ENCODE peak calls at places on chromosomes 16 and 17, in four cellular contexts. N is choroid plexus epithelial cell, D is GM12878, A is AG04450. H is an unnamed sample.
A peak's percentile ranks its signal among the peaks of the same experiment; 100 is the strongest.

GRCh38 chr16:1394367-1394951 is 20.0 kb downstream of the UNKL start:
- DNase-seq in N (no peak), D (no peak), A (no peak), H (no peak)

GRCh38 chr17:79771276-79771675 is 6.7 kb upstream of the CBX2 start:
- DNase-seq in N (no peak), D (no peak), A (no peak), H (no peak)

GRCh38 chr17:77728022-77728671 is 230.4 kb upstream of the TNRC6C start:
- DNase-seq in N (peak; percentile 22), D (no peak), A (no peak), H (no peak)

GRCh38 chr16:21656795-21657768 is 4.7 kb upstream of the IGSF6 start:
- DNase-seq in N (peak; percentile 79), D (peak; percentile 32), A (no peak), H (peak; percentile 62)

GRCh38 chr17:78114831-78115723 is 13.5 kb downstream of the TMC6 start:
- DNase-seq in N (no peak), D (no peak), A (no peak), H (no peak)

GRCh38 chr16:24036614-24037013 is 200.8 kb downstream of the PRKCB start:
- DNase-seq in N (peak; percentile 61), D (no peak), A (no peak), H (peak; percentile 55)

GRCh38 chr16:19123535-19124178 is 9.9 kb downstream of the ITPRIPL2 start:
- DNase-seq in N (no peak), D (no peak), A (no peak), H (no peak)

GRCh38 chr16:20704281-20704680 is 6.8 kb upstream of the ACSM1 start:
- DNase-seq in N (no peak), D (no peak), A (no peak), H (no peak)

GRCh38 chr16:4008116-4008515 is 108.1 kb downstream of the ADCY9 start:
- DNase-seq in N (no peak), D (no peak), A (no peak), H (no peak)

GRCh38 chr17:30302241-30302640 is 10.5 kb upstream of the BLMH start:
- DNase-seq in N (no peak), D (no peak), A (no peak), H (no peak)

GRCh38 chr17:31320791-31321190 is 631 bp downstream of the EVI2A start:
- DNase-seq in N (peak; percentile 50), D (no peak), A (no peak), H (peak; percentile 36)

GRCh38 chr16:51666821-51667220 is 515.8 kb upstream of the SALL1 start:
- DNase-seq in N (no peak), D (no peak), A (no peak), H (no peak)

GRCh38 chr16:26019885-26020284 is 328.1 kb downstream of the HS3ST4 start:
- DNase-seq in N (no peak), D (no peak), A (no peak), H (no peak)

GRCh38 chr17:2994441-2994840 is 69.0 kb downstream of the OR1D5 start:
- DNase-seq in N (no peak), D (no peak), A (no peak), H (no peak)

GRCh38 chr16:77306050-77306616 is 106.9 kb downstream of the SYCE1L start:
- DNase-seq in N (no peak), D (no peak), A (no peak), H (no peak)

GRCh38 chr17:62149961-62150360 is 84.9 kb upstream of the MED13 start:
- DNase-seq in N (no peak), D (no peak), A (no peak), H (no peak)

GRCh38 chr17:41004397-41004796 is 4.5 kb downstream of the KRTAP3-1 start:
- DNase-seq in N (no peak), D (no peak), A (no peak), H (no peak)

GRCh38 chr16:50103764-50104163 is 38.0 kb downstream of the HEATR3 start:
- DNase-seq in N (peak; percentile 85), D (no peak), A (no peak), H (peak; percentile 60)

GRCh38 chr16:89038811-89039735 is 54.6 kb upstream of the ACSF3 start:
- DNase-seq in N (no peak), D (no peak), A (no peak), H (no peak)

GRCh38 chr17:13557077-13557476 is 44.7 kb downstream of the HS3ST3A1 start:
- DNase-seq in N (peak; percentile 52), D (no peak), A (peak; percentile 41), H (no peak)

GRCh38 chr17:51229889-51230288 is 30.0 kb downstream of the MBTD1 start:
- DNase-seq in N (no peak), D (no peak), A (no peak), H (no peak)

GRCh38 chr17:2962729-2963128 is 100.7 kb downstream of the OR1D5 start:
- DNase-seq in N (no peak), D (no peak), A (no peak), H (no peak)

GRCh38 chr17:82849076-82849945 is 9.5 kb upstream of the ZNF750 start:
- DNase-seq in N (no peak), D (no peak), A (no peak), H (no peak)

GRCh38 chr17:67194134-67194533 is 50.9 kb downstream of the HELZ start:
- DNase-seq in N (peak; percentile 44), D (no peak), A (peak; percentile 37), H (no peak)

GRCh38 chr16:17423195-17423594 is 47.6 kb downstream of the XYLT1 start:
- DNase-seq in N (no peak), D (no peak), A (no peak), H (no peak)

GRCh38 chr17:81512984-81513668 is 527 bp upstream of the ACTG1 start:
- DNase-seq in N (peak; percentile 66), D (no peak), A (no peak), H (peak; percentile 74)

GRCh38 chr16:57944961-57945739 is 25.8 kb downstream of the CNGB1 start:
- DNase-seq in N (no peak), D (no peak), A (no peak), H (no peak)

GRCh38 chr16:57949013-57949412 is 21.9 kb downstream of the CNGB1 start:
- DNase-seq in N (peak; percentile 25), D (no peak), A (no peak), H (no peak)

GRCh38 chr16:57946181-57946801 is 24.6 kb downstream of the CNGB1 start:
- DNase-seq in N (no peak), D (no peak), A (no peak), H (no peak)

GRCh38 chr16:57948027-57948426 is 22.9 kb downstream of the CNGB1 start:
- DNase-seq in N (no peak), D (no peak), A (no peak), H (no peak)

GRCh38 chr16:57945740-57946138 is 25.2 kb downstream of the CNGB1 start:
- DNase-seq in N (peak; percentile 48), D (no peak), A (no peak), H (peak; percentile 44)
- TF ChIP-seq CTCF in N (peak; percentile 62), D (no peak), A (peak; percentile 21), H (peak; percentile 14)

DNA sequence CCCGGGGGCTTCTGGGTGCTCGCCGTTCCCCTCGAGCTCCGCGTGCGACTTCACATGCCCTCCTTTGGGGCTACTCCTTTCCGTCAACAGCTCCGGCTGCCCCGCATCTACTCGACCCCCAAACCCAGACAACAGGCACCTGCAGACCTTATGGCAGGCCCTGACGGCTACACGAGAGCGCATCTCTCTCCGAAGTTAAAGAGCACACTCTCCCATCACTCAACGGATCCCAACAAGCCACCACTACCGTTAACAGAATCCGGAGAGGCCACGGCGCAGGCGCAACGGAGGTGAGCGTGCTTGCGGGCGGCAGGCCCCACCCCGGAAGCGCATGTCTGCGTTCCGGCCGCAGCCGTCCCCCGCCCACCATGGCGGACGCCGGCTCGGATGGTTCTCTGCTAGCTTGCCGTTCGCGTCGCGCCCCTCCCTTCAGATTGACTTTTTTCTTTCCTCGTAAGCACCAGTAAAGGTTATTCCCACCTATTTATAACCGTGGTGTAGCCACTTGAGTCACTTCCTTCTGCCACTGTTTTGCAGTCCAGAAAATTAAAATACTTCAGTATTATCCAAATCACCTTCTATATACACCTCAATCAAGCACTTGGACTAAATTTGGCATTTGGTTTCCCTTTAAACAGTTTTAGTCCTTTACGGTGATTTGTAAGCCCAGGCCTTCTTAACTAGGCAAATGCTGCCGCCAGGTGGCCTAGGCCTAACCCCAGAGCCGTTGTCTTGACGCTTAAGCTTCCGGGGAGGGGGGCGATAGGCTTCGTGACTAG is at the start of gene POLG2:
- DNase-seq in N (peak; percentile 96), D (peak; percentile 75), A (peak; percentile 86), H (peak; percentile 94)
- TF ChIP-seq CTCF in N (peak; percentile 64), D (peak; percentile 63), A (peak; percentile 65), H (peak; percentile 38)

DNA sequence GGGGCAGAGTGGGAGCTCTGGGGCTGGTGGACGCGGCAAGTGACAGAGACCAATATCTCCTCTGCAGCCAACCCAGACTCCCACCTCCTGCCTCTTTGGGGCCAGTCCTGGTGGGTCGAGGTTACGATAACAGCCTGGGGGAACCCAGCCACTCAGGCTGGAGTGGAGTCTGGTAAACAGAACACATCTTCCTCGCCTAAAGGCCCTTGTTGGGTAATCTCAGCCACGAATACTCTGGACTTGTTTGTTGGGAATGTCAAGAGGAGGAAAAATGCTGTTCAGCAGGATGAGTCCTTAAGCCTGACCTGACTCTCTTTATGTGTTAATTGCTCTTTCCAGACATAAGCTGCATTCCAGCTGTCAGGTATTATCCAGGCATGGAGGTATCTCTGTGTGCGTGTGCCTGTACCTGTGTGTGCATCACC is 8.0 kb upstream of the SPNS2 start:
- DNase-seq in N (no peak), D (no peak), A (no peak), H (no peak)
- TF ChIP-seq CTCF in N (no peak), D (no peak), A (no peak), H (no peak)

GRCh38 chr17:75349589-75349988 is 55.9 kb downstream of the GRB2 start:
- DNase-seq in N (no peak), D (no peak), A (no peak), H (no peak)

GRCh38 chr17:75344664-75345063 is 55.4 kb upstream of the SLC25A19 start:
- DNase-seq in N (no peak), D (no peak), A (no peak), H (no peak)

GRCh38 chr17:75348386-75349012 is 57.0 kb downstream of the GRB2 start:
- DNase-seq in N (no peak), D (no peak), A (no peak), H (no peak)

GRCh38 chr17:75345514-75346167 is 56.4 kb upstream of the SLC25A19 start:
- DNase-seq in N (no peak), D (peak; percentile 91), A (no peak), H (no peak)

DNA sequence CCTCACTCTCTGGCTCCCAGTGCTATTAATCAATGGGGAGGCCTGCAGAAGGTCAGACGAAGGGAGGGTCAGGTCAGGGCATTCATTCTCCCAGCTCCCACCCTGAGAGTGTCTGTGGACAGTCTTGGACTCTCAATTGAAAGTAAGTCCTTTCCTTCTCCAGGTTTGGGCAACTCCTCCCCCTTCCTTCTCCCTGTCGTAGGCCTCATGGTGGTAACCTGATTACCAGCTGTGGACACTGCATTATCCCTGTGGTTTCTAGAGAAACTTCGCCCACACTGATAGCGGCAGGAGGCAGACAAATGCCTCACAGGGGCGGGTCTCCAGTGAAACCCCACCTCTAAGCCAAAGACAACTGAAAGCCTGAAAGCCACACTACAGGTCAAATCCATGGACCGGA is 57.7 kb upstream of the SLC25A19 start:
- DNase-seq in N (peak; percentile 70), D (no peak), A (no peak), H (peak; percentile 31)
- TF ChIP-seq CTCF in N (no peak), D (no peak), A (no peak), H (no peak)